ENCODE peak calls at places on chromosomes 1 and 21, in five cellular contexts. K is hepatocyte, Z is astrocyte of the spinal cord, F is NCI-H2171 treated with DMSO at 0.1 percent for 48 hours, B is H54. L is an unnamed sample.

GRCh38 chr1:154912755-154913154 is 23.8 kb downstream of the PMVK start:
- DNase-seq in K (no peak), Z (no peak), F (no peak), B (no peak), L (no peak)

GRCh38 chr1:187838335-187839293 is 1009.9 kb downstream of the PLA2G4A start:
- DNase-seq in K (peak), Z (no peak), F (no peak), B (no peak), L (no peak)

GRCh38 chr1:91440845-91441244 is 36.2 kb upstream of the HFM1 start:
- DNase-seq in K (no peak), Z (peak), F (no peak), B (no peak), L (peak)

GRCh38 chr21:36369064-36369685 is 16.0 kb upstream of the CHAF1B start:
- DNase-seq in K (no peak), Z (no peak), F (no peak), B (no peak), L (no peak)

GRCh38 chr21:45434645-45435217 is 29.8 kb downstream of the COL18A1 start:
- DNase-seq in K (no peak), Z (no peak), F (no peak), B (no peak), L (no peak)

GRCh38 chr1:17617787-17618557 is 78.5 kb downstream of the ARHGEF10L start:
- DNase-seq in K (no peak), Z (peak), F (no peak), B (no peak), L (no peak)

GRCh38 chr1:193183019-193183643 is 3.3 kb downstream of the B3GALT2 start:
- DNase-seq in K (peak), Z (peak), F (peak), B (no peak), L (peak)

GRCh38 chr1:206464456-206464964 is 5.8 kb upstream of the IKBKE start:
- DNase-seq in K (peak), Z (peak), F (no peak), B (peak), L (peak)

GRCh38 chr1:117967472-117967871 is 37.9 kb downstream of the WDR3 start:
- DNase-seq in K (peak), Z (peak), F (peak), B (no peak), L (peak)

GRCh38 chr21:41396452-41397107 is 29.5 kb upstream of the MX1 start:
- DNase-seq in K (peak), Z (no peak), F (no peak), B (no peak), L (no peak)

GRCh38 chr1:235074335-235075120 is 54.1 kb downstream of the TOMM20 start:
- DNase-seq in K (peak), Z (peak), F (peak), B (no peak), L (peak)

GRCh38 chr1:84103197-84103992 is 40.7 kb upstream of the PRKACB start:
- DNase-seq in K (peak), Z (peak), F (peak), B (peak), L (peak)

GRCh38 chr1:32068891-32069590 is 3.7 kb upstream of the TMEM39B start:
- DNase-seq in K (no peak), Z (peak), F (no peak), B (no peak), L (peak)

GRCh38 chr1:44526295-44527073 is 121.4 kb downstream of the RNF220 start:
- DNase-seq in K (no peak), Z (no peak), F (no peak), B (no peak), L (peak)

GRCh38 chr21:29017639-29018237 is 1.4 kb downstream of the RWDD2B start:
- DNase-seq in K (no peak), Z (no peak), F (no peak), B (no peak), L (no peak)

GRCh38 chr21:37503848-37504467 is 137.4 kb downstream of the DYRK1A start:
- DNase-seq in K (peak), Z (peak), F (no peak), B (peak), L (peak)

GRCh38 chr1:162110910-162111309 is 41.4 kb downstream of the NOS1AP start:
- DNase-seq in K (no peak), Z (no peak), F (no peak), B (no peak), L (no peak)

GRCh38 chr1:5756434-5757176 is 235.6 kb downstream of the NPHP4 start:
- DNase-seq in K (no peak), Z (no peak), F (no peak), B (no peak), L (no peak)

GRCh38 chr1:237181731-237182317 is 139.8 kb downstream of the RYR2 start:
- DNase-seq in K (no peak), Z (no peak), F (peak), B (no peak), L (peak)

GRCh38 chr1:203264052-203264501 is 34.6 kb upstream of the CHIT1 start:
- DNase-seq in K (no peak), Z (no peak), F (no peak), B (no peak), L (no peak)

GRCh38 chr1:175554586-175554985 is 188.8 kb downstream of the TNR start:
- DNase-seq in K (no peak), Z (no peak), F (no peak), B (no peak), L (no peak)

GRCh38 chr1:67831850-67832513 is 1.3 kb downstream of the GNG12 start:
- DNase-seq in K (peak), Z (peak), F (peak), B (peak), L (peak)

GRCh38 chr1:109398343-109399225 is 866 bp upstream of the SORT1 start:
- DNase-seq in K (no peak), Z (no peak), F (no peak), B (no peak), L (no peak)

GRCh38 chr1:42887366-42887765 is 41.0 kb downstream of the ZNF691 start:
- DNase-seq in K (no peak), Z (no peak), F (no peak), B (no peak), L (no peak)

GRCh38 chr1:19391596-19391981 is 79.5 kb downstream of the SLC66A1 start:
- DNase-seq in K (no peak), Z (no peak), F (no peak), B (no peak), L (no peak)

GRCh38 chr1:204477036-204477740 is 17.4 kb downstream of the PIK3C2B start:
- DNase-seq in K (no peak), Z (no peak), F (no peak), B (peak), L (no peak)

GRCh38 chr1:50981741-50982140 is 11.7 kb downstream of the CDKN2C start:
- DNase-seq in K (no peak), Z (no peak), F (peak), B (no peak), L (no peak)

GRCh38 chr1:156480411-156481192 is 20.0 kb downstream of the MEF2D start:
- DNase-seq in K (peak), Z (peak), F (no peak), B (no peak), L (no peak)

GRCh38 chr1:160437432-160438319 is 37.3 kb downstream of the VANGL2 start:
- DNase-seq in K (no peak), Z (no peak), F (no peak), B (no peak), L (no peak)

GRCh38 chr21:41227357-41228005 is 59.5 kb downstream of the BACE2 start:
- DNase-seq in K (no peak), Z (no peak), F (no peak), B (no peak), L (no peak)

GRCh38 chr1:221478050-221478949 is 263.6 kb downstream of the DUSP10 start:
- DNase-seq in K (peak), Z (peak), F (peak), B (peak), L (peak)

GRCh38 chr1:31751822-31752241 is 12.3 kb downstream of the ADGRB2 start:
- DNase-seq in K (no peak), Z (no peak), F (no peak), B (no peak), L (no peak)

GRCh38 chr1:6248798-6249731 is 5.1 kb downstream of the HES3 start:
- DNase-seq in K (peak), Z (no peak), F (no peak), B (no peak), L (no peak)

GRCh38 chr1:52567943-52568342 is 15.1 kb upstream of the TUT4 start:
- DNase-seq in K (no peak), Z (no peak), F (no peak), B (no peak), L (no peak)

GRCh38 chr1:34982820-34983376 is 2.2 kb downstream of the TMEM35B start:
- DNase-seq in K (no peak), Z (no peak), F (peak), B (no peak), L (no peak)

GRCh38 chr1:155272466-155273133 is 704 bp downstream of the CLK2 start:
- DNase-seq in K (no peak), Z (peak), F (no peak), B (peak), L (peak)

L was measured in HT1080.